ENCODE peak calls at places on chromosomes 7 and 10, in six cellular contexts. One of them, this sample, is unnamed. For H3K4me1, the result is how much of the 10 kb centered on the place peaks cover.

GRCh38 chr10:120606051-120606764 is 149.2 kb downstream of the PLPP4 start:
- DNase-seq in neuronal stem cell: no peak
- DNase-seq in Peyer's patch: no peak
- DNase-seq in transverse colon: no peak
- DNase-seq in IMR-90: no peak
- DNase-seq in CD8-positive, alpha-beta memory T cell: no peak
- DNase-seq in this sample: no peak

GRCh38 chr10:123906884-123907652 is 15.5 kb upstream of the CPXM2 start:
- DNase-seq in Peyer's patch: no peak
- DNase-seq in neuronal stem cell: no peak
- DNase-seq in transverse colon: no peak
- DNase-seq in CD8-positive, alpha-beta memory T cell: no peak
- DNase-seq in IMR-90: no peak
- DNase-seq in this sample: no peak

GRCh38 chr10:12995425-12995861 is 6.1 kb downstream of the CCDC3 start:
- DNase-seq in Peyer's patch: no peak
- DNase-seq in neuronal stem cell: no peak
- DNase-seq in transverse colon: no peak
- DNase-seq in CD8-positive, alpha-beta memory T cell: no peak
- DNase-seq in IMR-90: no peak
- DNase-seq in this sample: no peak

GRCh38 chr7:106604303-106604918 is 56.5 kb downstream of the CCDC71L start:
- DNase-seq in CD8-positive, alpha-beta memory T cell: peak
- DNase-seq in IMR-90: no peak
- DNase-seq in neuronal stem cell: no peak
- DNase-seq in Peyer's patch: no peak
- DNase-seq in transverse colon: no peak
- DNase-seq in this sample: no peak

GRCh38 chr10:72487521-72487920 is 132.8 kb upstream of the DNAJB12 start:
- DNase-seq in transverse colon: no peak
- DNase-seq in Peyer's patch: no peak
- DNase-seq in CD8-positive, alpha-beta memory T cell: no peak
- DNase-seq in neuronal stem cell: no peak
- DNase-seq in IMR-90: no peak
- DNase-seq in this sample: no peak

GRCh38 chr10:17183110-17183509 is 18.4 kb downstream of the TRDMT1 start:
- DNase-seq in transverse colon: no peak
- DNase-seq in Peyer's patch: no peak
- DNase-seq in CD8-positive, alpha-beta memory T cell: no peak
- DNase-seq in neuronal stem cell: no peak
- DNase-seq in IMR-90: no peak
- DNase-seq in this sample: no peak

GRCh38 chr10:129038490-129039011 is 428.5 kb upstream of the MGMT start:
- DNase-seq in transverse colon: no peak
- DNase-seq in CD8-positive, alpha-beta memory T cell: no peak
- DNase-seq in Peyer's patch: no peak
- DNase-seq in IMR-90: no peak
- DNase-seq in neuronal stem cell: no peak
- DNase-seq in this sample: no peak

GRCh38 chr10:77583527-77583926 is 54.1 kb downstream of the KCNMA1 start:
- DNase-seq in IMR-90: no peak
- DNase-seq in Peyer's patch: no peak
- DNase-seq in CD8-positive, alpha-beta memory T cell: no peak
- DNase-seq in neuronal stem cell: no peak
- DNase-seq in transverse colon: no peak
- DNase-seq in this sample: no peak

GRCh38 chr7:16398211-16399017 is 22.9 kb downstream of the CRPPA start:
- DNase-seq in IMR-90: peak
- DNase-seq in Peyer's patch: no peak
- DNase-seq in CD8-positive, alpha-beta memory T cell: no peak
- DNase-seq in neuronal stem cell: no peak
- DNase-seq in transverse colon: no peak
- DNase-seq in this sample: no peak

GRCh38 chr7:16397497-16398210 is 23.7 kb downstream of the CRPPA start:
- DNase-seq in CD8-positive, alpha-beta memory T cell: no peak
- DNase-seq in neuronal stem cell: no peak
- DNase-seq in Peyer's patch: no peak
- DNase-seq in IMR-90: peak
- DNase-seq in transverse colon: no peak
- DNase-seq in this sample: no peak

GRCh38 chr7:16400896-16401275 is 20.5 kb downstream of the CRPPA start:
- DNase-seq in Peyer's patch: no peak
- DNase-seq in CD8-positive, alpha-beta memory T cell: no peak
- DNase-seq in neuronal stem cell: no peak
- DNase-seq in transverse colon: no peak
- DNase-seq in IMR-90: no peak
- DNase-seq in this sample: no peak

GRCh38 chr7:16399916-16400895 is 21.1 kb downstream of the CRPPA start:
- DNase-seq in neuronal stem cell: no peak
- DNase-seq in transverse colon: no peak
- DNase-seq in IMR-90: peak
- DNase-seq in Peyer's patch: no peak
- DNase-seq in CD8-positive, alpha-beta memory T cell: no peak
- DNase-seq in this sample: no peak

GRCh38 chr7:16399265-16399801 is 22.0 kb downstream of the CRPPA start:
- DNase-seq in transverse colon: no peak
- DNase-seq in Peyer's patch: no peak
- DNase-seq in CD8-positive, alpha-beta memory T cell: no peak
- DNase-seq in neuronal stem cell: no peak
- DNase-seq in IMR-90: peak
- DNase-seq in this sample: no peak
- H3K4me3 ChIP-seq in transverse colon: no peak
- H3K4me3 ChIP-seq in Peyer's patch: no peak
- H3K4me3 ChIP-seq in CD8-positive, alpha-beta memory T cell: no peak
- H3K4me3 ChIP-seq in neuronal stem cell: peak
- H3K4me3 ChIP-seq in IMR-90: no peak
- H3K4me3 ChIP-seq in this sample: no peak

GRCh38 chr7:42069625-42070024 is 167.4 kb downstream of the GLI3 start:
- DNase-seq in Peyer's patch: no peak
- DNase-seq in IMR-90: no peak
- DNase-seq in CD8-positive, alpha-beta memory T cell: no peak
- DNase-seq in transverse colon: no peak
- DNase-seq in neuronal stem cell: no peak
- DNase-seq in this sample: no peak
- H3K4me1 ChIP-seq in Peyer's patch: under half
- H3K4me1 ChIP-seq in IMR-90: under half
- H3K4me1 ChIP-seq in CD8-positive, alpha-beta memory T cell: under half
- H3K4me1 ChIP-seq in transverse colon: under half
- H3K4me1 ChIP-seq in neuronal stem cell: half or more
- H3K4me1 ChIP-seq in this sample: under half

DNA sequence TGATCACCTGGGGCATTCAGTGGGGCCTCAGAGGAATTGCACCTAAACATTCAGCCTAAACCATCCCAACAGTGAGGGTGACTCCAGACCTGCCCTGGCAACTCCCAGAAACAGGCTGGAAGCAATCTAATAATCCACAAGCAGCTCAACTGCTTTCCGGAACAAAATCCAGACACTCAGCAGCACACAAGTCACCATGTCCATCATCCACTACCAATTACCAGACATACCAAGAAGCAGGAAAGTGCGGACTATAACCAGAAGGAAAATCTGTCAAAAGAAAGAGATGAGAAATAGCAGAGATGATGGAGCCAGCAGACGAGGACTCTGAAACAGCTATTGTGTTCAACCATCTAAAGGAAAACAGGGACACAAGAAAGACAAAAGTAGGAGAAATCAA is 342.6 kb upstream of the ZMIZ1 start:
- DNase-seq in Peyer's patch: no peak
- DNase-seq in CD8-positive, alpha-beta memory T cell: no peak
- DNase-seq in transverse colon: no peak
- DNase-seq in neuronal stem cell: no peak
- DNase-seq in IMR-90: no peak
- DNase-seq in this sample: no peak
- H3K4me3 ChIP-seq in Peyer's patch: no peak
- H3K4me3 ChIP-seq in CD8-positive, alpha-beta memory T cell: no peak
- H3K4me3 ChIP-seq in transverse colon: no peak
- H3K4me3 ChIP-seq in neuronal stem cell: no peak
- H3K4me3 ChIP-seq in IMR-90: no peak
- H3K4me3 ChIP-seq in this sample: no peak

GRCh38 chr10:326350-326749 is 191.1 kb downstream of the ZMYND11 start:
- DNase-seq in Peyer's patch: no peak
- DNase-seq in IMR-90: no peak
- DNase-seq in CD8-positive, alpha-beta memory T cell: no peak
- DNase-seq in neuronal stem cell: no peak
- DNase-seq in transverse colon: no peak
- DNase-seq in this sample: no peak
- H3K4me1 ChIP-seq in Peyer's patch: under half
- H3K4me1 ChIP-seq in IMR-90: under half
- H3K4me1 ChIP-seq in CD8-positive, alpha-beta memory T cell: under half
- H3K4me1 ChIP-seq in neuronal stem cell: under half
- H3K4me1 ChIP-seq in transverse colon: under half
- H3K4me1 ChIP-seq in this sample: under half

GRCh38 chr7:157441023-157441399 is 104.2 kb downstream of the DNAJB6 start:
- DNase-seq in neuronal stem cell: no peak
- DNase-seq in Peyer's patch: peak
- DNase-seq in IMR-90: no peak
- DNase-seq in CD8-positive, alpha-beta memory T cell: no peak
- DNase-seq in transverse colon: no peak
- DNase-seq in this sample: no peak
- H3K4me3 ChIP-seq in neuronal stem cell: no peak
- H3K4me3 ChIP-seq in Peyer's patch: no peak
- H3K4me3 ChIP-seq in IMR-90: no peak
- H3K4me3 ChIP-seq in CD8-positive, alpha-beta memory T cell: no peak
- H3K4me3 ChIP-seq in transverse colon: no peak
- H3K4me3 ChIP-seq in this sample: no peak

GRCh38 chr10:60400366-60400765 is 10.7 kb upstream of the ANK3 start:
- DNase-seq in neuronal stem cell: no peak
- DNase-seq in CD8-positive, alpha-beta memory T cell: no peak
- DNase-seq in Peyer's patch: no peak
- DNase-seq in transverse colon: no peak
- DNase-seq in IMR-90: no peak
- DNase-seq in this sample: no peak

GRCh38 chr10:60409202-60409601 is 19.5 kb upstream of the ANK3 start:
- DNase-seq in transverse colon: no peak
- DNase-seq in CD8-positive, alpha-beta memory T cell: no peak
- DNase-seq in Peyer's patch: no peak
- DNase-seq in IMR-90: peak
- DNase-seq in neuronal stem cell: no peak
- DNase-seq in this sample: no peak

GRCh38 chr10:60406182-60406581 is 16.5 kb upstream of the ANK3 start:
- DNase-seq in transverse colon: no peak
- DNase-seq in CD8-positive, alpha-beta memory T cell: no peak
- DNase-seq in neuronal stem cell: no peak
- DNase-seq in Peyer's patch: no peak
- DNase-seq in IMR-90: no peak
- DNase-seq in this sample: no peak

GRCh38 chr10:60403168-60403873 is 13.6 kb upstream of the ANK3 start:
- DNase-seq in CD8-positive, alpha-beta memory T cell: no peak
- DNase-seq in IMR-90: no peak
- DNase-seq in Peyer's patch: no peak
- DNase-seq in neuronal stem cell: no peak
- DNase-seq in transverse colon: no peak
- DNase-seq in this sample: peak

DNA sequence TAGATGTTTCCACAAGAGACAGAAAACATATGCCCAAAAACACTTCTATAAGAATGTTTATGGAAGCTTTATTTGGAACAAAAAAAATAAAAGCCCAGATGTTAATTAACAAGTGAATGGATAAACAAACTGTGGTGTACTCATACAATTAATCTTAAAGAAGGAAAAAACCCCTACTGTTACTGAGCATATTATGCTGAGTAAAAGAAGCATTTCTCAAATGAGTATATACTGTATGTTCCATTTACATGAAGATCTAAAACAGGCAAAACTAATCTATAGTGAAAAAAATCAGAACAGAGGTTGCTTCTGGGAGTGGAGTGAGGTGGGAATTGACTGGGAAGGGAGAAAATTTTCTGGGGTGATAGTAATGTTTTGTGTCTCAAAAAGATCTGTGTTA is 15.5 kb upstream of the ANK3 start:
- DNase-seq in neuronal stem cell: no peak
- DNase-seq in transverse colon: no peak
- DNase-seq in CD8-positive, alpha-beta memory T cell: no peak
- DNase-seq in IMR-90: no peak
- DNase-seq in Peyer's patch: no peak
- DNase-seq in this sample: no peak
- H3K4me1 ChIP-seq in neuronal stem cell: under half
- H3K4me1 ChIP-seq in transverse colon: under half
- H3K4me1 ChIP-seq in CD8-positive, alpha-beta memory T cell: under half
- H3K4me1 ChIP-seq in IMR-90: under half
- H3K4me1 ChIP-seq in Peyer's patch: under half
- H3K4me1 ChIP-seq in this sample: under half

GRCh38 chr10:93590638-93591037 is 10.4 kb downstream of the RBP4 start:
- DNase-seq in neuronal stem cell: no peak
- DNase-seq in Peyer's patch: no peak
- DNase-seq in IMR-90: no peak
- DNase-seq in CD8-positive, alpha-beta memory T cell: no peak
- DNase-seq in transverse colon: no peak
- DNase-seq in this sample: no peak
- H3K4me3 ChIP-seq in neuronal stem cell: no peak
- H3K4me3 ChIP-seq in Peyer's patch: no peak
- H3K4me3 ChIP-seq in IMR-90: no peak
- H3K4me3 ChIP-seq in CD8-positive, alpha-beta memory T cell: no peak
- H3K4me3 ChIP-seq in transverse colon: no peak
- H3K4me3 ChIP-seq in this sample: no peak

GRCh38 chr7:28483868-28484267 is 71.5 kb downstream of the CREB5 start:
- DNase-seq in IMR-90: peak
- DNase-seq in neuronal stem cell: no peak
- DNase-seq in CD8-positive, alpha-beta memory T cell: no peak
- DNase-seq in Peyer's patch: no peak
- DNase-seq in transverse colon: no peak
- DNase-seq in this sample: no peak

GRCh38 chr7:28480595-28480994 is 68.3 kb downstream of the CREB5 start:
- DNase-seq in IMR-90: no peak
- DNase-seq in neuronal stem cell: no peak
- DNase-seq in Peyer's patch: no peak
- DNase-seq in transverse colon: no peak
- DNase-seq in CD8-positive, alpha-beta memory T cell: no peak
- DNase-seq in this sample: no peak

GRCh38 chr7:28483112-28483511 is 70.8 kb downstream of the CREB5 start:
- DNase-seq in neuronal stem cell: peak
- DNase-seq in CD8-positive, alpha-beta memory T cell: no peak
- DNase-seq in Peyer's patch: no peak
- DNase-seq in transverse colon: no peak
- DNase-seq in IMR-90: peak
- DNase-seq in this sample: no peak

GRCh38 chr7:28479507-28479947 is 67.2 kb downstream of the CREB5 start:
- DNase-seq in neuronal stem cell: no peak
- DNase-seq in IMR-90: no peak
- DNase-seq in transverse colon: no peak
- DNase-seq in CD8-positive, alpha-beta memory T cell: no peak
- DNase-seq in Peyer's patch: no peak
- DNase-seq in this sample: no peak

DNA sequence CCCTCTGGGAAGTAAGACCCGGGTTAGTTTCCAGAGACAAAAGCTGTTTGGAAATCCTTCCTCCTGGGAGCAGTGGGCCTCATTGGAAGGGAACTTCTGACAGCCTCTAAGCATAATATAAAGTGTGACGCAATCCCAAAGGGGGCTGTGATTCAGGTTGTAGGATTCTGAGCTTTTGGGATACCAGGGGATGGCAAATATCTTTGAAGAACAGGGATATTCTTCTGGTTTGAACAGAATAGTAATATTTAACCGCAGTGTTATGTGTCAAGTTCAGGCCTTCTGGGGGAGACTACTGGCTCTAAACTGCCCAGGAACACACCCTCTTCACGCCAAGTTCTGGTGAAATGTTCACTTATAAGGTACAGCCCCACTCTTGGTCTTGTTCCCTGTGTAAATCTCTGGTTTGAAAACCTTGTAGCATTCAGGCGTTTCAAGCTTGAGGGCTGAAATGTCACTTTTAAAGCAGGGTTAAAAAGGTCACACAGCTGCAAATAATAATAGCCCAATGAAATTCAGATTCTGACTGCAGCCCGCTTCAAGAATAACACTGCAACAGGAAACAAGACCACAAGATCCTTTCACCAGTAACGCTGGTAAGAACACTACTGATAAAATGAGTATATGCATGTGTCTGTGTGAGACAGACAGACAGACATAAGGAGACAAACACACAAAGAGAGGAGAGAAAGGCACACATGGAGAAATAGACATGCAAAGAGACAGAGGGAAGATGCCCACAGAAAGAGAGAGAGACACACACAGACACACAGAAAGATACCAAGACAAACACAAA is 69.0 kb downstream of the CREB5 start:
- DNase-seq in IMR-90: peak
- DNase-seq in transverse colon: no peak
- DNase-seq in CD8-positive, alpha-beta memory T cell: no peak
- DNase-seq in Peyer's patch: no peak
- DNase-seq in neuronal stem cell: peak
- DNase-seq in this sample: no peak
- H3K4me1 ChIP-seq in IMR-90: under half
- H3K4me1 ChIP-seq in transverse colon: under half
- H3K4me1 ChIP-seq in CD8-positive, alpha-beta memory T cell: under half
- H3K4me1 ChIP-seq in Peyer's patch: under half
- H3K4me1 ChIP-seq in neuronal stem cell: half or more
- H3K4me1 ChIP-seq in this sample: under half

This sample was measured in small intestine.